ENCODE peak calls at places on chromosomes 13 and 19, in four cellular contexts. A is HL-60, Z is Panc1, D is stomach. Q is an unnamed sample.

GRCh38 chr13:34156841-34157365 is 339.0 kb downstream of the RFC3 start:
- DNase-seq in A (peak), Z (peak), D (peak), Q (no peak)

GRCh38 chr13:101773062-101773461 is 320.6 kb downstream of the ITGBL1 start:
- DNase-seq in A (no peak), Z (no peak), D (no peak), Q (no peak)

GRCh38 chr19:35135389-35135909 is 590 bp upstream of the LGI4 start:
- DNase-seq in A (peak), Z (no peak), D (peak), Q (peak)

GRCh38 chr13:51520524-51520923 is 63.7 kb upstream of the WDFY2 start:
- DNase-seq in A (peak), Z (no peak), D (no peak), Q (no peak)

GRCh38 chr13:59103004-59103768 is 1060.5 kb downstream of the DIAPH3 start:
- DNase-seq in A (no peak), Z (no peak), D (no peak), Q (no peak)

GRCh38 chr13:99431927-99432636 is 69.2 kb upstream of the TM9SF2 start:
- DNase-seq in A (peak), Z (no peak), D (no peak), Q (no peak)

GRCh38 chr13:46134961-46135522 is 30.2 kb upstream of the CPB2 start:
- DNase-seq in A (no peak), Z (no peak), D (peak), Q (no peak)

GRCh38 chr19:41223431-41224234 is 4.6 kb downstream of the AXL start:
- DNase-seq in A (no peak), Z (no peak), D (no peak), Q (no peak)

GRCh38 chr19:8363803-8364771 is at the start of gene ANGPTL4:
- DNase-seq in A (peak), Z (no peak), D (peak), Q (peak)

GRCh38 chr19:30593358-30593757 is 221.2 kb downstream of the ZNF536 start:
- DNase-seq in A (no peak), Z (no peak), D (no peak), Q (no peak)

GRCh38 chr19:34975056-34975455 is 11.0 kb upstream of the ZNF792 start:
- DNase-seq in A (no peak), Z (no peak), D (no peak), Q (no peak)

GRCh38 chr19:16825312-16826168 is 3.7 kb upstream of the SIN3B start:
- DNase-seq in A (no peak), Z (no peak), D (peak), Q (peak)

GRCh38 chr19:39842693-39843435 is 3.3 kb downstream of the FBL start:
- DNase-seq in A (no peak), Z (no peak), D (no peak), Q (no peak)

GRCh38 chr19:48835734-48836088 is 580 bp downstream of the HSD17B14 start:
- DNase-seq in A (peak), Z (peak), D (peak), Q (peak)
- TF ChIP-seq POLR2AphosphoS5 in A (no peak), Z (peak), D (no peak), Q (peak)

GRCh38 chr19:52690395-52691214 is 44.2 kb downstream of the ZNF611 start:
- DNase-seq in A (peak), Z (peak), D (peak), Q (peak)
- TF ChIP-seq POLR2AphosphoS5 in A (peak), Z (peak), D (peak), Q (peak)

GRCh38 chr19:45151821-45152503 is 8.8 kb downstream of the NKPD1 start:
- DNase-seq in A (no peak), Z (no peak), D (no peak), Q (peak)

GRCh38 chr19:45149129-45149528 is 11.7 kb downstream of the NKPD1 start:
- DNase-seq in A (no peak), Z (no peak), D (no peak), Q (no peak)

GRCh38 chr19:45150180-45150579 is 10.6 kb downstream of the NKPD1 start:
- DNase-seq in A (no peak), Z (no peak), D (no peak), Q (no peak)

GRCh38 chr19:45152504-45153338 is 8.1 kb downstream of the NKPD1 start:
- DNase-seq in A (peak), Z (no peak), D (peak), Q (peak)

DNA sequence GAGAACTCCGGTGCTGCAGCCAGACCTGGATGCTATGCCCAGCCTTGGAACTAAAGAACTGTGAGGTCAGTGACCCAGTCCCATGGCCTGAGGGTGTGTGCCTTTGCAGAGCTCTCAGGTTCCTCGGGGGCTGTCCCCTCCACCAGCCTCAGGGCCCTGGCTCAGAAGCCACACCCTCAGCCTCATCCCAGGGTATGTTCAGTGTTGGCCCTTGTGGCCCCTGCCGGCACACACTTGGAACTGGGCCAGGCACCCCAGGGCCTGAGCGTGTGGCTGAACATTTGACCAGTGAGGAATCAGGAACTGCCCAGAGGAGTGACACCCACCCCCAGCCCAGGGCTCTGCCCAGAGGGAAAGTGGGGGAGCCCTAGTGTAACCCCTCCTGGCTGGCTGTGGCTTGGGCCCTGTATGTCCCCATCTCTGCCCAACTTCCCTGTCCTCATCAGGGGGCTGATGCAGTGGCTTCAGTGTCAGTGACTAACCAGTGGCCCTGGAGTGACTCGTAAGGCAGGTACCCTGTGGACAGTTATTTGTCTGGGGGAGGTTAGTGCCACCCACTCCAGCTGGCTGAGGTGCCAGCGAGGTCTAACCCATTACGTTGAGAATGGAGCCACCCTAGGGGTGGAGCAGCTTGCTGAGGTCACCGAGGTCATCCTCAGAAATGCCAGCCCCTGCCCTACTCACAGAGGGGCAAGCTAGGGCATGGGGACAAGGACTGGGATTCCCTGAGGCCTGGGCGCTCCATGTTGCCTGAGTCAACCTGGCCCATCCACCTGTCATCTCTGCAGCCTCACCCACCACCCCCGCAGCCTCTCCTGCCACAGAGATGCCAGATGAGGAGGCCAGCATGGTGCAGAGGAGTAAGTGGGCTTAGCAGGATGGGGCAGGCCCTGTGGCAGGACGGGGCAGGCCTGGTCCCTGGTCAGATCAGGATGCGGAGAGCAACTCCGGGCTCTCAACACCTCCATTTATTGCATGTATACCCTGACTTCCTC is 9.8 kb downstream of the NKPD1 start:
- DNase-seq in A (no peak), Z (no peak), D (no peak), Q (peak)
- TF ChIP-seq POLR2AphosphoS5 in A (no peak), Z (no peak), D (no peak), Q (no peak)

GRCh38 chr19:47725759-47726401 is 12.7 kb downstream of the EHD2 start:
- DNase-seq in A (peak), Z (no peak), D (no peak), Q (peak)
- TF ChIP-seq POLR2AphosphoS5 in A (no peak), Z (no peak), D (no peak), Q (peak)

Q was measured in upper lobe of left lung.